ENCODE peak calls at places on chromosomes 11 and 22, in six cellular contexts. G, Q, F, P, T and L are unnamed samples.

GRCh38 chr11:123020968-123021367 is 39.3 kb upstream of the BSX start:
- DNase-seq in G (peak; percentile 76), Q (peak; percentile 43), F (no peak), P (peak; percentile 37), T (no peak), L (peak; percentile 53)

GRCh38 chr22:37218771-37219411 is 6.6 kb upstream of the SSTR3 start:
- DNase-seq in G (no peak), Q (no peak), F (no peak), P (peak; percentile 67), T (peak; percentile 99), L (peak; percentile 53)

GRCh38 chr11:83072689-83073242 is 1.1 kb upstream of the RAB30 start:
- DNase-seq in G (no peak), Q (no peak), F (no peak), P (no peak), T (no peak), L (no peak)

GRCh38 chr22:28014141-28015055 is 95.3 kb upstream of the PITPNB start:
- DNase-seq in G (no peak), Q (no peak), F (no peak), P (no peak), T (no peak), L (no peak)

GRCh38 chr11:5123802-5124521 is 14.2 kb downstream of the OR52A5 start:
- DNase-seq in G (peak; percentile 22), Q (peak; percentile 46), F (peak; percentile 86), P (no peak), T (peak; percentile 13), L (no peak)

GRCh38 chr11:76783294-76783900 is at the start of gene TSKU:
- DNase-seq in G (no peak), Q (no peak), F (peak; percentile 92), P (no peak), T (no peak), L (peak; percentile 70)

GRCh38 chr11:78535027-78535426 is 39.6 kb downstream of the NARS2 start:
- DNase-seq in G (no peak), Q (no peak), F (no peak), P (no peak), T (no peak), L (no peak)

GRCh38 chr11:70525466-70525865 is 127.1 kb downstream of the CTTN start:
- DNase-seq in G (peak; percentile 30), Q (no peak), F (no peak), P (no peak), T (no peak), L (no peak)

GRCh38 chr11:9850224-9850895 is 186.5 kb downstream of the SWAP70 start:
- DNase-seq in G (no peak), Q (no peak), F (no peak), P (no peak), T (no peak), L (no peak)

GRCh38 chr11:68053981-68054812 is 15.4 kb downstream of the TCIRG1 start:
- DNase-seq in G (no peak), Q (no peak), F (no peak), P (no peak), T (no peak), L (no peak)

GRCh38 chr11:104161751-104162450 is 2.0 kb downstream of the PDGFD start:
- DNase-seq in G (no peak), Q (no peak), F (no peak), P (no peak), T (no peak), L (no peak)

GRCh38 chr11:28621648-28622215 is 513.5 kb downstream of the METTL15 start:
- DNase-seq in G (no peak), Q (no peak), F (no peak), P (no peak), T (no peak), L (no peak)

GRCh38 chr11:2077061-2077802 is 62.0 kb downstream of the IGF2 start:
- DNase-seq in G (no peak), Q (peak; percentile 55), F (no peak), P (no peak), T (no peak), L (no peak)

GRCh38 chr11:1041471-1041870 is 5.0 kb upstream of the MUC6 start:
- DNase-seq in G (no peak), Q (no peak), F (no peak), P (no peak), T (no peak), L (no peak)

GRCh38 chr22:39518996-39519680 is 1.2 kb upstream of the ATF4 start:
- DNase-seq in G (peak; percentile 47), Q (no peak), F (no peak), P (no peak), T (no peak), L (no peak)

GRCh38 chr22:49957826-49958461 is 2.6 kb upstream of the PIM3 start:
- DNase-seq in G (no peak), Q (no peak), F (no peak), P (no peak), T (no peak), L (no peak)

GRCh38 chr22:36423461-36424404 is 36.0 kb upstream of the MYH9 start:
- DNase-seq in G (no peak), Q (no peak), F (no peak), P (no peak), T (no peak), L (no peak)

GRCh38 chr11:114074546-114075342 is 15.2 kb downstream of the ZBTB16 start:
- DNase-seq in G (no peak), Q (no peak), F (no peak), P (no peak), T (no peak), L (no peak)

GRCh38 chr22:19708323-19709011 is 5.8 kb upstream of the SEPTIN5 start:
- DNase-seq in G (peak; percentile 20), Q (no peak), F (no peak), P (no peak), T (no peak), L (peak; percentile 11)

DNA sequence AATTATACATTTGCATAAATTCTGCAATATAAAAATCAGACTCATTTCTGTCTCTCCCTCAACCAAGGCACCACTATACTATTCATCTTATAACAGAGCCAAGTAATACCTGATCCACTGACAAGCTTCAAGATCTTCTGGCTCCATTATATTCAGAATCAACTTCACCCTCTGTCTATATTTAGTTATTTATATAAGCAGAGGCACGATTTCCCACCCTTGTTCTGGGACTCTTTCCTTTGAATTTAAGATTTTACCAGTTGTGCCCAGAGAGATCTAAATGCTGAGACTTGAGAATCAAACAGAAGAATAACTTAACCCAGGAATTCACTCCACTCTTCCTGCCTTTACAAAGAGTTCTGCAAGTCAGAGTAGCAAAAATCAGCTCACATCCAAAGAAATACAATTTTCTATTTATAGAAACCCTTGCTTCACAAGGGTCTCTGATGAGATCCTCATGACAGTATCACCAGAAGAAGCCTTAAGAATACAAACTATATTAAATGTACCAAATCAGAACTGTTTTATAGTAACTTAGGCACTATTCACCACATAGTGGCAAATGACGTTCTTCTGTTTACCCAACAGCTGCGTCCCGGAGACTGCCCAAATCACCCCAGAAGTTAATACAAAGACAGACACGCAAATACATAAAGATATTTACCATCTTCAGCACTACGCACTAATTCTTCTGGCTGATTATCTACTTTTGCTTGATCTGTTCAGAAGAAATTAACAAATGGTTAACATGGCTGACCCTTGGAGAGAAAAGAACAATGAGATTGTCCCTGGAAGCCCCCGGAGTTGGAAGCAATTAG is 32.3 kb upstream of the CCDC89 start:
- DNase-seq in G (no peak), Q (no peak), F (no peak), P (no peak), T (no peak), L (no peak)
- TF ChIP-seq TAF1 in G (no peak), Q (no peak), F (no peak), P (no peak), T (no peak), L (no peak)

DNA sequence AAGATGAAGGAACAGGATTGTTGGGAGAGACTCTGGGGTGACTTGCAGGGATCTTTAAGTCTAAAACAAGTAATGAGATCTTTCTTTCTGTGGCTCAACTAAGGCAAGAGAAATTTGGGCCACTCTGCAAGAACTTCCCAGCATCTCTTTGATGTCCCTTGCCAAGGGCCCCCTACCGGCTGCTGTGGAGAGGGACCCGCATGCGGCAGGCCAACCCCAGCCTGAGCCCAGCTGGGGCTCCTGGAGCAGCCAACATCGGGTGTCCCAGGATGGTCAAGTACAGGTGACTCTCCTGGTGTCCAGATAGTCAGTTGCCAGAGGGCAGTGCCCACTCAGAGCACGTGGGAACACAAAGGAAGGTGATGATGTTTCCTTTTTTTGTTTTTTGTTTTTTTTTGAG is 363.2 kb downstream of the TBC1D22A start:
- DNase-seq in G (no peak), Q (no peak), F (no peak), P (no peak), T (no peak), L (no peak)
- TF ChIP-seq TAF1 in G (no peak), Q (no peak), F (no peak), P (no peak), T (no peak), L (no peak)

GRCh38 chr11:13152736-13153541 is 124.7 kb upstream of the BMAL1 start:
- DNase-seq in G (no peak), Q (peak; percentile 25), F (no peak), P (no peak), T (no peak), L (no peak)
- TF ChIP-seq TAF1 in G (no peak), Q (no peak), F (no peak), P (no peak), T (no peak), L (no peak)

DNA sequence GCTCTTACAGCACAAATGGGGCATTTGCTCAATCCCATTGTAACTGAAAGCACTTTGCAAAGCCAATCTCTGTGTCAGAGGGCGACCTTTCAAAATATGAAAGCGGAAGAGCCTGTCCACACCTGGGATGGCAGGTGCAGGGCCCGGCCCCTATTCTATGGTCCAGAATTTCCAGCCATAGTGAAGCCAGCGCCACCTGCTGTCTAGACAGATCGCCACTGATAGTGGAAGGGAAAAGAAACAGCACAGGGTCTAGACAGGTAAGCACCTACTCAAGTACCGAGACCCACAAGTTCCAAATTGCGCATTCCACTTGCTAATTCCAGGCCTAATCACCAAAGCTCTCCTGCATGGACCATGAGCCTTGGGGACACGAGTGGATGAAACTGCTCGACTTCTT is 141.4 kb downstream of the NTM start:
- DNase-seq in G (peak; percentile 43), Q (peak; percentile 27), F (peak; percentile 82), P (peak; percentile 15), T (no peak), L (peak; percentile 44)
- TF ChIP-seq TAF1 in G (no peak), Q (no peak), F (no peak), P (no peak), T (no peak), L (no peak)

GRCh38 chr22:23532756-23533155 is 47.3 kb downstream of the IGLL1 start:
- DNase-seq in G (peak; percentile 18), Q (no peak), F (no peak), P (no peak), T (no peak), L (no peak)
- TF ChIP-seq TAF1 in G (no peak), Q (no peak), F (no peak), P (no peak), T (no peak), L (no peak)

DNA sequence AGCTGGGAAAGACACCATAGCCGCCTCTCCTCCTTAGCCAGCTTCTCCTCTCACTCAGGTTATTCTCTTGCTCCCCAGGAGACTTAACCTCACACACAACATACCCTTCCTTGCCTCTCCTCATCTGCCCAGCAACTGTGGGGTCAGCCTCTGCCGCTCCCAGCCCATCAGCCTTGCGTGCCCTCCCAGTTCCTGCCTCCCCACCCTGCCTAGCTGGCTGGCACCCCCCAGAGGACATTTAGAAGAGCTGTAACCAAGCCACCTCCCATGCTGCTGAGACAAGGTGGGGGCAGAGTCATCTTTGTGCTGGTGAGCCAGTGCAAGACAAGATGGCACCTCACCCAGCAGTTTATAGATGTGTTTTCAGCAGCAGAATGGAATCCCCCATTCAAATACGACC is 38.2 kb downstream of the TOM1 start:
- DNase-seq in G (no peak), Q (no peak), F (no peak), P (no peak), T (no peak), L (no peak)
- TF ChIP-seq TAF1 in G (no peak), Q (no peak), F (no peak), P (no peak), T (no peak), L (no peak)